ENCODE peak calls at places on chromosomes 13 and 19, in ten cellular contexts. U is A549, W is sigmoid colon, G is right lobe of liver, M is tibial nerve, P is transverse colon, H is IMR-90, Q is esophagus squamous epithelium, N is body of pancreas, R is heart left ventricle. I is an unnamed sample.

GRCh38 chr19:23561341-23561740 is 125.7 kb downstream of the ZNF675 start:
- DNase-seq in U (no peak), W (no peak), G (no peak), M (no peak), P (no peak), H (no peak), Q (no peak), N (no peak), R (no peak), I (no peak)

GRCh38 chr19:13476071-13476470 is 30.2 kb downstream of the CACNA1A start:
- DNase-seq in U (no peak), W (no peak), G (no peak), M (no peak), P (no peak), H (no peak), Q (no peak), N (no peak), R (no peak), I (no peak)

GRCh38 chr13:23378009-23378632 is 55.4 kb downstream of the SACS start:
- DNase-seq in U (peak; percentile 37), W (no peak), G (no peak), M (no peak), P (peak; percentile 19), H (peak; percentile 99), Q (no peak), N (peak; percentile 13), R (peak; percentile 34), I (no peak)

GRCh38 chr19:2475018-2475701 is 767 bp upstream of the GADD45B start:
- DNase-seq in U (peak; percentile 76), W (peak; percentile 82), G (peak; percentile 77), M (peak; percentile 39), P (peak; percentile 65), H (peak; percentile 48), Q (no peak), N (peak; percentile 63), R (peak; percentile 52), I (peak; percentile 68)

GRCh38 chr19:40231544-40232424 is 5.3 kb upstream of the CCNP start:
- DNase-seq in U (no peak), W (no peak), G (peak; percentile 88), M (no peak), P (no peak), H (no peak), Q (no peak), N (no peak), R (peak; percentile 49), I (peak; percentile 54)

GRCh38 chr19:46115396-46116109 is 8.9 kb downstream of the IGFL3 start:
- DNase-seq in U (no peak), W (no peak), G (no peak), M (no peak), P (no peak), H (peak; percentile 81), Q (no peak), N (peak; percentile 14), R (no peak), I (no peak)

GRCh38 chr19:42270346-42271044 is 1.4 kb downstream of the CIC start:
- DNase-seq in U (peak; percentile 83), W (peak; percentile 92), G (peak; percentile 80), M (peak; percentile 44), P (peak; percentile 63), H (no peak), Q (no peak), N (peak; percentile 69), R (peak; percentile 54), I (peak; percentile 62)

GRCh38 chr19:10422846-10423245 is 2.5 kb downstream of the PDE4A start:
- DNase-seq in U (no peak), W (no peak), G (no peak), M (no peak), P (no peak), H (no peak), Q (no peak), N (no peak), R (no peak), I (no peak)

GRCh38 chr13:98879127-98879520 is 98.7 kb downstream of the DOCK9 start:
- DNase-seq in U (no peak), W (no peak), G (no peak), M (no peak), P (no peak), H (no peak), Q (no peak), N (no peak), R (no peak), I (no peak)
- TF ChIP-seq POLR2A in U (no peak), W (no peak), G (no peak), M (no peak), P (no peak), H (no peak), Q (no peak), N (no peak), R (no peak), I (no peak)

DNA sequence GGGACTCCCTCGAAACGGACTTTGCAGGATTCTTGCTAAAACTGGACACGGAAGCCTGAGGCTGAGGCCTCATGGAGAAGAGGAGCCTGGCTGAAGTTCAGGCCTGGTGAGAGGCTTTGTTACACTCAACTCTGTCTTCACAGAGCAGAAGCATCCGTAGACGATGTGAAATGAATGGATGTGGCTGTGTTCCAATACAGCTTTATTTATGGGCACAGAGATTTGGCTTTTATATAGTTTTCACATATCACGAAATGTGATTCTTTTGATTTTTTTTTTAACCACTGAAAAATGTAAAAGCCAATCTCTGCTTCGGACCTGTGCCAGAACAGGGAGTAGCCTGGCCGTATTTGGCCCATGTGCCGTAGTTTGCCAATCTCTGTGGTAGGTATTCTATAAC is 171.4 kb upstream of the RNF113B start:
- DNase-seq in U (no peak), W (no peak), G (no peak), M (no peak), P (no peak), H (no peak), Q (no peak), N (no peak), R (no peak), I (no peak)
- TF ChIP-seq POLR2A in U (no peak), W (no peak), G (no peak), M (no peak), P (no peak), H (no peak), Q (no peak), N (no peak), R (no peak), I (no peak)

DNA sequence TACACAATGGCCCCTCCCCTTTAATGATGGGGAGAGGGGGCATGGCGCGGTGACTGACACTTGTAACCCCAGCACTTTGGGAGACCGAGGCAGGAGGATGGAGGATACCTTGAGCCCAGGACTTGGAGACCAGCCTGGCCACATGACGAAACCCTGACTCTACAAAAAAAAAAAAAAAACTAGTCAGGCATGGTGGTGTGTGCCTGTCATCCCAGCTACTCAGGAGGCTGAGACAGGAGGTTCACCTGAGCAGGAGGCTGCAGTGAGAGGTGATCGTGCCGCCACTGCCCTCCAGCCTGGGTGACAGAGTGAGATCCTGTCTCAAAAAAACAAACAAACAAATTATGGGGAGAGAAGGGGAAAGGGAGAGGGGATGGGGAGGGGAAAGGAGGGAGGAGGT is 13.8 kb upstream of the ZBTB7A start:
- DNase-seq in U (no peak), W (no peak), G (no peak), M (no peak), P (no peak), H (no peak), Q (no peak), N (no peak), R (no peak), I (no peak)
- TF ChIP-seq POLR2A in U (no peak), W (no peak), G (no peak), M (no peak), P (no peak), H (no peak), Q (no peak), N (no peak), R (no peak), I (no peak)

GRCh38 chr19:17846146-17846545 is 1.6 kb downstream of the JAK3 start:
- DNase-seq in U (no peak), W (no peak), G (no peak), M (no peak), P (peak; percentile 23), H (no peak), Q (no peak), N (no peak), R (no peak), I (no peak)

GRCh38 chr19:17848598-17849292 is 963 bp upstream of the JAK3 start:
- DNase-seq in U (no peak), W (no peak), G (no peak), M (no peak), P (no peak), H (no peak), Q (no peak), N (no peak), R (no peak), I (no peak)

GRCh38 chr19:17843908-17844490 is 3.8 kb downstream of the JAK3 start:
- DNase-seq in U (no peak), W (no peak), G (no peak), M (no peak), P (no peak), H (no peak), Q (no peak), N (no peak), R (no peak), I (no peak)

GRCh38 chr19:17843428-17843827 is 4.4 kb downstream of the JAK3 start:
- DNase-seq in U (no peak), W (no peak), G (no peak), M (no peak), P (no peak), H (no peak), Q (no peak), N (no peak), R (no peak), I (no peak)

DNA sequence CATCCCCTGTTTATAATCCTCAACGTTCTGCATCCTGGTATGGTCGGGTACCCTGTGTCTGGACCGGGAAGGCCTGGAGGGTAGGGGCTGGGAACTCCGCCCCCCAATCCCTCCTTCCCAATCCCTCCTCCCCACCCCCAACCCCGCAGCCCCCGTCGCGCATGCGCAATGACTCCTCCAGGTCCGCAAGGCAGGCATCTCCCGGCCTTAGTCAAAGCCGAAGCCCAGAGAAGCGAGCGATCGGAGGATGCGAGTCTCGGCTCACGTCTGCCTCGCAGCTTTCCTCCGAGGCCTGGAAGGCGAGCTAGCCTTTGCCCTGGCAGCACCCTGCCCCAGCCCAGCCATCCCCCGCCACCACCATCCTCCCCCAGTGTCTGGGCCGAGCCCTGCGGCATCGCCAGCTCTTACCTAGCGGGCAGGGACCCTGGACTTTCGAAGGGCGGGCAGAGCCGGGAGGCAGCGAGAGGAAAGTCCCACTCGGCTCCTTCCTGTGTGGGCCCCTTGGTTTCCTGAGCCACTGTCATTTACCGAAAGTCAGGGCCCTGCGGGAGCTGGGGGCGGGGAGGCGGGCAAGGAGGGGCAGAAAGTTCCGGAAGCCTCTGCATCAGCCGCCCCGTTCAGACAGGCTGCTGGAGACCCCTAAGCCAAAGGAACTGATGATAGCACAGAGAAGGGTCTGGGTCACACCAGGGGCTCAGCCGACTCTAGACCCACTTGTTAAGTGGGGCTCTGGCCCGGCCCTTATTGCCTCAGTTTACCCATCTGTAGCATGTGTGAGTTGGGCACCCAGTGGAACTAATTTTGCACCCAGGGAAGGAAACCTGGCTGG is at the start of gene JAK3:
- DNase-seq in U (no peak), W (no peak), G (peak; percentile 65), M (no peak), P (peak; percentile 78), H (peak; percentile 46), Q (no peak), N (peak; percentile 50), R (peak; percentile 67), I (no peak)
- TF ChIP-seq POLR2A in U (no peak), W (no peak), G (no peak), M (no peak), P (peak; percentile 30), H (no peak), Q (no peak), N (no peak), R (no peak), I (no peak)

I was measured in thyroid gland.